ENCODE peak calls at places on chromosomes 12 and 14, in six cellular contexts. One of them, this sample, is unnamed.

GRCh38 chr14:75724414-75725204 is 63.6 kb downstream of the TTLL5 start:
- DNase-seq in CD4-positive, alpha-beta T cell: no peak
- DNase-seq in fibroblast of pulmonary artery: no peak
- DNase-seq in D721Med: no peak
- DNase-seq in nephron progenitor cell: no peak
- DNase-seq in BE2C: no peak
- DNase-seq in this sample: no peak

GRCh38 chr14:52701223-52701622 is 5.8 kb upstream of the PSMC6 start:
- DNase-seq in CD4-positive, alpha-beta T cell: no peak
- DNase-seq in fibroblast of pulmonary artery: peak; percentile 59
- DNase-seq in D721Med: no peak
- DNase-seq in nephron progenitor cell: no peak
- DNase-seq in BE2C: no peak
- DNase-seq in this sample: no peak

GRCh38 chr12:10140001-10140400 is 10.0 kb upstream of the CLEC7A start:
- DNase-seq in CD4-positive, alpha-beta T cell: no peak
- DNase-seq in fibroblast of pulmonary artery: peak; percentile 75
- DNase-seq in D721Med: no peak
- DNase-seq in nephron progenitor cell: peak; percentile 34
- DNase-seq in BE2C: no peak
- DNase-seq in this sample: peak; percentile 25

GRCh38 chr14:68249534-68250517 is 430.2 kb downstream of the RAD51B start:
- DNase-seq in CD4-positive, alpha-beta T cell: no peak
- DNase-seq in fibroblast of pulmonary artery: peak; percentile 69
- DNase-seq in D721Med: no peak
- DNase-seq in nephron progenitor cell: peak; percentile 13
- DNase-seq in BE2C: no peak
- DNase-seq in this sample: no peak

GRCh38 chr12:79422060-79422812 is 268.5 kb downstream of the PAWR start:
- DNase-seq in CD4-positive, alpha-beta T cell: no peak
- DNase-seq in fibroblast of pulmonary artery: no peak
- DNase-seq in D721Med: no peak
- DNase-seq in nephron progenitor cell: no peak
- DNase-seq in BE2C: no peak
- DNase-seq in this sample: no peak

GRCh38 chr14:23559010-23559920 is 3.2 kb downstream of the THTPA start:
- DNase-seq in CD4-positive, alpha-beta T cell: peak; percentile 48
- DNase-seq in fibroblast of pulmonary artery: peak; percentile 67
- DNase-seq in D721Med: no peak
- DNase-seq in nephron progenitor cell: peak; percentile 84
- DNase-seq in BE2C: peak; percentile 76
- DNase-seq in this sample: peak; percentile 84

GRCh38 chr12:107144990-107145389 is 51.6 kb upstream of the CRY1 start:
- DNase-seq in CD4-positive, alpha-beta T cell: no peak
- DNase-seq in fibroblast of pulmonary artery: no peak
- DNase-seq in D721Med: no peak
- DNase-seq in nephron progenitor cell: no peak
- DNase-seq in BE2C: no peak
- DNase-seq in this sample: no peak

GRCh38 chr14:104135121-104135903 is 3.1 kb upstream of the KIF26A start:
- DNase-seq in CD4-positive, alpha-beta T cell: no peak
- DNase-seq in fibroblast of pulmonary artery: peak; percentile 4
- DNase-seq in D721Med: no peak
- DNase-seq in nephron progenitor cell: peak; percentile 69
- DNase-seq in BE2C: peak; percentile 96
- DNase-seq in this sample: peak; percentile 80

GRCh38 chr12:31207799-31208465 is 118.0 kb downstream of the SINHCAF start:
- DNase-seq in CD4-positive, alpha-beta T cell: no peak
- DNase-seq in fibroblast of pulmonary artery: peak; percentile 23
- DNase-seq in D721Med: no peak
- DNase-seq in nephron progenitor cell: no peak
- DNase-seq in BE2C: no peak
- DNase-seq in this sample: no peak

GRCh38 chr12:23096321-23096720 is 471.4 kb downstream of the ETNK1 start:
- DNase-seq in CD4-positive, alpha-beta T cell: no peak
- DNase-seq in fibroblast of pulmonary artery: no peak
- DNase-seq in D721Med: no peak
- DNase-seq in nephron progenitor cell: no peak
- DNase-seq in BE2C: no peak
- DNase-seq in this sample: no peak

GRCh38 chr12:70154960-70155589 is 88.2 kb upstream of the CNOT2 start:
- DNase-seq in CD4-positive, alpha-beta T cell: no peak
- DNase-seq in fibroblast of pulmonary artery: peak; percentile 16
- DNase-seq in D721Med: no peak
- DNase-seq in nephron progenitor cell: no peak
- DNase-seq in BE2C: no peak
- DNase-seq in this sample: no peak

GRCh38 chr14:67680121-67680602 is 5.7 kb upstream of the VTI1B start:
- DNase-seq in CD4-positive, alpha-beta T cell: no peak
- DNase-seq in fibroblast of pulmonary artery: peak; percentile 93
- DNase-seq in D721Med: no peak
- DNase-seq in nephron progenitor cell: no peak
- DNase-seq in BE2C: no peak
- DNase-seq in this sample: no peak

GRCh38 chr12:120101182-120101581 is 15.4 kb downstream of the RAB35 start:
- DNase-seq in CD4-positive, alpha-beta T cell: no peak
- DNase-seq in fibroblast of pulmonary artery: no peak
- DNase-seq in D721Med: no peak
- DNase-seq in nephron progenitor cell: no peak
- DNase-seq in BE2C: peak; percentile 56
- DNase-seq in this sample: no peak

GRCh38 chr14:72666610-72667009 is 227.3 kb downstream of the DPF3 start:
- DNase-seq in CD4-positive, alpha-beta T cell: no peak
- DNase-seq in fibroblast of pulmonary artery: peak; percentile 68
- DNase-seq in D721Med: no peak
- DNase-seq in nephron progenitor cell: no peak
- DNase-seq in BE2C: no peak
- DNase-seq in this sample: no peak

GRCh38 chr12:110983811-110984210 is 63.4 kb upstream of the MYL2 start:
- DNase-seq in CD4-positive, alpha-beta T cell: no peak
- DNase-seq in fibroblast of pulmonary artery: no peak
- DNase-seq in D721Med: no peak
- DNase-seq in nephron progenitor cell: no peak
- DNase-seq in BE2C: no peak
- DNase-seq in this sample: no peak

GRCh38 chr12:54173906-54174471 is 14.8 kb downstream of the SMUG1 start:
- DNase-seq in CD4-positive, alpha-beta T cell: no peak
- DNase-seq in fibroblast of pulmonary artery: no peak
- DNase-seq in D721Med: no peak
- DNase-seq in nephron progenitor cell: no peak
- DNase-seq in BE2C: no peak
- DNase-seq in this sample: no peak

GRCh38 chr12:119505001-119505400 is 88.6 kb upstream of the TMEM233 start:
- DNase-seq in CD4-positive, alpha-beta T cell: no peak
- DNase-seq in fibroblast of pulmonary artery: no peak
- DNase-seq in D721Med: no peak
- DNase-seq in nephron progenitor cell: no peak
- DNase-seq in BE2C: no peak
- DNase-seq in this sample: no peak

GRCh38 chr12:13976028-13976584 is 5.3 kb downstream of the GRIN2B start:
- DNase-seq in CD4-positive, alpha-beta T cell: no peak
- DNase-seq in fibroblast of pulmonary artery: no peak
- DNase-seq in D721Med: no peak
- DNase-seq in nephron progenitor cell: no peak
- DNase-seq in BE2C: no peak
- DNase-seq in this sample: no peak

GRCh38 chr12:13981296-13981962 is at the start of gene GRIN2B:
- DNase-seq in CD4-positive, alpha-beta T cell: no peak
- DNase-seq in fibroblast of pulmonary artery: no peak
- DNase-seq in D721Med: peak; percentile 18
- DNase-seq in nephron progenitor cell: peak; percentile 57
- DNase-seq in BE2C: no peak
- DNase-seq in this sample: peak; percentile 31

GRCh38 chr12:13973981-13974380 is 7.4 kb downstream of the GRIN2B start:
- DNase-seq in CD4-positive, alpha-beta T cell: no peak
- DNase-seq in fibroblast of pulmonary artery: no peak
- DNase-seq in D721Med: no peak
- DNase-seq in nephron progenitor cell: no peak
- DNase-seq in BE2C: no peak
- DNase-seq in this sample: no peak

GRCh38 chr12:13980548-13981295 is 680 bp downstream of the GRIN2B start:
- DNase-seq in CD4-positive, alpha-beta T cell: no peak
- DNase-seq in fibroblast of pulmonary artery: no peak
- DNase-seq in D721Med: no peak
- DNase-seq in nephron progenitor cell: peak; percentile 59
- DNase-seq in BE2C: no peak
- DNase-seq in this sample: peak; percentile 67

DNA sequence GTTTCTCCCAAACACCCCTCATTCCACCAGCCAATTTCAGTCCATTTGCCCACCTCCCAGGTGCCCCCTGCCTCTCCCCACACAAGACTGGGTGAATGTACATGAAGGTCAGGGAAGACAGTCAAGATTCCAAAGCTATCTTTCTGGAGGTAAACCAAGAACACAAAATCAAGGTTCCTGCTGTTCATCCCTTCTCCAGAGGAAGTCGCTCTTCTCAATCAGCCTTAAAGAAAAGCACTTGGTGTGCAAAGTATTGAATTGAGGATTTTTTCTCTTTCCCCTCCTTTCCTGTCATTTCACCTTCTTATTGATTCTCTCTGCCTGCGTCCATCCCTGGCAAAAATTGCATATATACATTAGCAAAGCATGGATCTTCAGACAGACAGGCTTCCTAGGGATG is 4.5 kb downstream of the GRIN2B start:
- DNase-seq in CD4-positive, alpha-beta T cell: no peak
- DNase-seq in fibroblast of pulmonary artery: no peak
- DNase-seq in D721Med: no peak
- DNase-seq in nephron progenitor cell: no peak
- DNase-seq in BE2C: no peak
- DNase-seq in this sample: no peak
- TF ChIP-seq CTCF in CD4-positive, alpha-beta T cell: no peak
- TF ChIP-seq CTCF in fibroblast of pulmonary artery: no peak
- TF ChIP-seq CTCF in D721Med: no peak
- TF ChIP-seq CTCF in nephron progenitor cell: no peak
- TF ChIP-seq CTCF in BE2C: peak; percentile 12
- TF ChIP-seq CTCF in this sample: no peak

GRCh38 chr12:112788205-112788604 is 3.3 kb upstream of the RPH3A start:
- DNase-seq in CD4-positive, alpha-beta T cell: no peak
- DNase-seq in fibroblast of pulmonary artery: no peak
- DNase-seq in D721Med: no peak
- DNase-seq in nephron progenitor cell: no peak
- DNase-seq in BE2C: no peak
- DNase-seq in this sample: no peak
- TF ChIP-seq CTCF in CD4-positive, alpha-beta T cell: no peak
- TF ChIP-seq CTCF in fibroblast of pulmonary artery: no peak
- TF ChIP-seq CTCF in D721Med: no peak
- TF ChIP-seq CTCF in nephron progenitor cell: peak; percentile 11
- TF ChIP-seq CTCF in BE2C: peak; percentile 72
- TF ChIP-seq CTCF in this sample: peak; percentile 32

GRCh38 chr14:26276757-26277156 is 321.1 kb downstream of the NOVA1 start:
- DNase-seq in CD4-positive, alpha-beta T cell: no peak
- DNase-seq in fibroblast of pulmonary artery: no peak
- DNase-seq in D721Med: no peak
- DNase-seq in nephron progenitor cell: peak; percentile 27
- DNase-seq in BE2C: no peak
- DNase-seq in this sample: peak; percentile 27
- TF ChIP-seq CTCF in CD4-positive, alpha-beta T cell: no peak
- TF ChIP-seq CTCF in fibroblast of pulmonary artery: peak; percentile 27
- TF ChIP-seq CTCF in D721Med: peak; percentile 47
- TF ChIP-seq CTCF in nephron progenitor cell: peak; percentile 48
- TF ChIP-seq CTCF in BE2C: peak; percentile 15
- TF ChIP-seq CTCF in this sample: peak; percentile 51

DNA sequence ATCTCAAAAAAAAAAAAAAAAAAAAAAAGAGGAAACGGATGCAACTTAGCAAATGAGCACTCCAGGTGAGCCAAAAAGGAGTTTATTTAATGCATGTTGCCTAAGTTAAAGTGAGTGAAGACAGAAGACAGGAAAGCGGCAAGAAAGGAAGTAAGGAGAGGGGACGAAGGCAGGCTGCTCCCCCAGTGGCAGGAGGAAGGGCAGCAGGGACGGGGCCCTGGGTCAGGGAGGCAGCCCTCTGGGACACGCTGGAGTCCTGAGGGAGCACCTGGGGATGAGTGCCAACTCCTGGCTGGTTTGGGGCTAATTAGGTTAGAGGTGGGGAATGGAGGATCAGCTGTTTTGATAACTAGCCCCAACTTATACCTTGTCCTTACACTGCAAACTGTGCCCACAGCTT is 37.0 kb upstream of the SPTLC2 start:
- DNase-seq in CD4-positive, alpha-beta T cell: no peak
- DNase-seq in fibroblast of pulmonary artery: no peak
- DNase-seq in D721Med: no peak
- DNase-seq in nephron progenitor cell: no peak
- DNase-seq in BE2C: peak; percentile 51
- DNase-seq in this sample: no peak
- TF ChIP-seq CTCF in CD4-positive, alpha-beta T cell: no peak
- TF ChIP-seq CTCF in fibroblast of pulmonary artery: peak; percentile 24
- TF ChIP-seq CTCF in D721Med: no peak
- TF ChIP-seq CTCF in nephron progenitor cell: no peak
- TF ChIP-seq CTCF in BE2C: peak; percentile 49
- TF ChIP-seq CTCF in this sample: no peak

DNA sequence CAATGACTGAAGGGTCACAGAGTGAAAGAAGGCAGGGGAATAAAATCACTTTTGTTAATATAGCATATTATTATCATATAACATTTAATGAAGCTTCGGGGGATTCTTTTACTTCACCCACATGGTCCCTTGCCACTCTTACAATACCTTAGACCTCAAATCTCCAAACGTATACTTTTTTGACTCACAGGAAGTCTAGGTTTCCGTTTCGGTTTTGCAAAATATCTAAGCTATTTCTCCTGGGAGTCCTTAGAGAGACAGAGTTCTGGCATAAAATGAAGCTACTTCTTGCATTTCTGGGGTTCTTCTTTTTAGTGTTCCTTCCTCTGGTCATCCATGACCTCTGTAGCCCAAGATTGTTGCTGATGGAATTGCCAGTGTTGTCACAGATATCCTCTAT is 590.5 kb upstream of the ATP2B1 start:
- DNase-seq in CD4-positive, alpha-beta T cell: no peak
- DNase-seq in fibroblast of pulmonary artery: no peak
- DNase-seq in D721Med: no peak
- DNase-seq in nephron progenitor cell: no peak
- DNase-seq in BE2C: no peak
- DNase-seq in this sample: no peak
- TF ChIP-seq CTCF in CD4-positive, alpha-beta T cell: no peak
- TF ChIP-seq CTCF in fibroblast of pulmonary artery: no peak
- TF ChIP-seq CTCF in D721Med: no peak
- TF ChIP-seq CTCF in nephron progenitor cell: no peak
- TF ChIP-seq CTCF in BE2C: no peak
- TF ChIP-seq CTCF in this sample: no peak

GRCh38 chr14:60079723-60080122 is 12.0 kb upstream of the PCNX4 start:
- DNase-seq in CD4-positive, alpha-beta T cell: no peak
- DNase-seq in fibroblast of pulmonary artery: no peak
- DNase-seq in D721Med: no peak
- DNase-seq in nephron progenitor cell: no peak
- DNase-seq in BE2C: no peak
- DNase-seq in this sample: no peak
- TF ChIP-seq CTCF in CD4-positive, alpha-beta T cell: no peak
- TF ChIP-seq CTCF in fibroblast of pulmonary artery: peak; percentile 26
- TF ChIP-seq CTCF in D721Med: no peak
- TF ChIP-seq CTCF in nephron progenitor cell: no peak
- TF ChIP-seq CTCF in BE2C: peak; percentile 33
- TF ChIP-seq CTCF in this sample: no peak